ENCODE peak calls at places on chromosomes 2 and 18, in seven cellular contexts. T is EL; Q is fibroblast of the conjunctiva; D is HFFc6; X is DMS153; G is stimulated activated naive CD4-positive, alpha-beta T cell; Y is mucosa of gallbladder. S is an unnamed sample.

GRCh38 chr2:37635359-37636208 is 35.9 kb downstream of the CDC42EP3 start:
- DNase-seq in T (peak), Q (no peak), D (peak), X (no peak), G (no peak), Y (peak), S (peak)

GRCh38 chr2:85356186-85356585 is 1.6 kb downstream of the ELMOD3 start:
- DNase-seq in T (no peak), Q (no peak), D (no peak), X (no peak), G (no peak), Y (no peak), S (no peak)

GRCh38 chr2:43083710-43084698 is 142.4 kb downstream of the ZFP36L2 start:
- DNase-seq in T (peak), Q (peak), D (peak), X (no peak), G (no peak), Y (peak), S (peak)

GRCh38 chr2:181784556-181784955 is 104.2 kb upstream of the NEUROD1 start:
- DNase-seq in T (peak), Q (no peak), D (peak), X (no peak), G (no peak), Y (no peak), S (no peak)

GRCh38 chr2:100957971-100958653 is 44.0 kb upstream of the RPL31 start:
- DNase-seq in T (peak), Q (peak), D (peak), X (no peak), G (no peak), Y (peak), S (peak)

GRCh38 chr2:223731503-223731902 is 105.9 kb downstream of the AP1S3 start:
- DNase-seq in T (no peak), Q (no peak), D (no peak), X (no peak), G (no peak), Y (no peak), S (peak)

GRCh38 chr18:48767090-48767670 is 183.6 kb downstream of the SMAD7 start:
- DNase-seq in T (peak), Q (peak), D (peak), X (no peak), G (no peak), Y (no peak), S (no peak)

GRCh38 chr18:35467624-35468016 is 30.1 kb downstream of the INO80C start:
- DNase-seq in T (no peak), Q (no peak), D (no peak), X (peak), G (no peak), Y (no peak), S (no peak)

GRCh38 chr2:237879058-237879430 is 19.6 kb downstream of the RAMP1 start:
- DNase-seq in T (peak), Q (peak), D (peak), X (no peak), G (no peak), Y (no peak), S (peak)

GRCh38 chr18:7824970-7825369 is 257.9 kb downstream of the PTPRM start:
- DNase-seq in T (no peak), Q (no peak), D (no peak), X (no peak), G (no peak), Y (no peak), S (no peak)

GRCh38 chr2:126831234-126832005 is 67.3 kb upstream of the TEX51 start:
- DNase-seq in T (no peak), Q (no peak), D (no peak), X (no peak), G (no peak), Y (no peak), S (no peak)

GRCh38 chr2:166042356-166042755 is 85.5 kb downstream of the SCN1A start:
- DNase-seq in T (peak), Q (no peak), D (no peak), X (no peak), G (no peak), Y (no peak), S (peak)